ENCODE peak calls at places on chromosomes 3 and 15, in five cellular contexts. W, A, G, Y and M are unnamed samples.

GRCh38 chr3:188954590-188955208 is 217.1 kb upstream of the TPRG1 start:
- DNase-seq in W (peak; percentile 92), A (peak; percentile 89), G (peak; percentile 90), Y (peak; percentile 92), M (peak; percentile 80)

GRCh38 chr3:127573916-127574315 is 16.6 kb downstream of the TPRA1 start:
- DNase-seq in W (no peak), A (no peak), G (no peak), Y (no peak), M (no peak)

GRCh38 chr15:27970661-27971392 is 128.3 kb downstream of the OCA2 start:
- DNase-seq in W (no peak), A (no peak), G (no peak), Y (no peak), M (no peak)

GRCh38 chr3:194326192-194327029 is 24.7 kb downstream of the CPN2 start:
- DNase-seq in W (no peak), A (peak; percentile 48), G (no peak), Y (no peak), M (no peak)

GRCh38 chr15:58258501-58259274 is 120.5 kb downstream of the AQP9 start:
- DNase-seq in W (no peak), A (no peak), G (no peak), Y (no peak), M (no peak)

GRCh38 chr3:178434206-178434805 is 101.9 kb upstream of the KCNMB2 start:
- DNase-seq in W (no peak), A (peak; percentile 19), G (no peak), Y (peak; percentile 30), M (peak; percentile 56)

GRCh38 chr3:30199096-30199734 is 407.2 kb upstream of the TGFBR2 start:
- DNase-seq in W (peak; percentile 86), A (peak; percentile 67), G (peak; percentile 64), Y (peak; percentile 77), M (peak; percentile 56)

GRCh38 chr3:187286467-187287059 is 5.0 kb downstream of the MASP1 start:
- DNase-seq in W (peak; percentile 65), A (peak; percentile 92), G (no peak), Y (peak; percentile 29), M (no peak)

GRCh38 chr3:77718326-77718725 is 678.4 kb downstream of the ROBO2 start:
- DNase-seq in W (no peak), A (no peak), G (no peak), Y (no peak), M (no peak)

GRCh38 chr3:128484404-128485282 is 8.4 kb downstream of the GATA2 start:
- DNase-seq in W (no peak), A (peak; percentile 46), G (no peak), Y (no peak), M (no peak)

DNA sequence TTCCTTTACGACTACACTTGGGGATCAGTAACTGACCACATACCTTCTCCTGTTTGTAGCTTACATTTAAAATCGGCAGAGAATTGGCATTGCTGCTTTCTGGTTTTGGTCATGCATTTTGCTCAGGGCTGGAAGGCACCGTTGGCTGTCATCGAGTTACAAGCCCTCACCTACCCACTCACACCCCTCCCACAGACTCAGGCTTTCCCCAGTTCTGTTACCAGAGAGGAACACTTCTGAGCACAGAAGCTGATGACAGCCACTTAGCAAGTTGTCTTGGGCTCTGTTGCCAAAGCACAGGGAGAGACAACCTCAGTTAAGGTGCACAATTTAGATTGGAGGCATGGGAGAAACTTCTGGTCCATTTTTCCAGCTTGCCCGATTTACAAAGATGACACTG is 204.8 kb upstream of the TOPAZ1 start:
- DNase-seq in W (no peak), A (no peak), G (no peak), Y (no peak), M (no peak)
- H3K4me3 ChIP-seq in W (no peak overlapping the region), A (no peak overlapping the region), G (no peak overlapping the region), Y (no peak overlapping the region), M (no peak overlapping the region)

DNA sequence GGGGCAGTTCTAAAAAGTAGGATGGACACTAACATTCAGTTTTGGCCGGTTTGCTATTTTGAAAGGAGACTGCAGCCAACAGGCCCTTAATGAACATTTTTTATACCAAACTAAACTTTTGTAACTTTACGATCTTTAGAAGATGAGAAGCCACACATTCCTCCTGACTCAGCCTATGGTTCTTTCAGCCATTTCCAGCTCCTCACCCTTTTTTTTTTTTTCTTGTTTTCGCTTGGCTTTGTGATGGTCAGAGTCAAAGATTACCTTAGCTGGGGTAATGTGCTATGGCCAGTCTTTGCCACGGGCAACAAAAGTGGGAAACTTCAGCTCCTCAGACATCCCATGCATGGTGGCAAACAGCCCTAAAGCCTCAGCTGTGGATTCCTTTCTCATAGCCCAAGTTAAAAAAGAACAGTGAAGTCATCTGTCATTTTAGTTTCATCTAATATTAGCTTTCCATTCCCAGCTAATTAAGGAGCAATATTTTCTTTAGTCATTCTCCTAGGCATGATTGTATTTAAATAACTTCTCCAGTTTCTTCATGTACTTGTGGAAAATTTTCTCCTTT is 368.7 kb downstream of the MFSD1 start:
- DNase-seq in W (no peak), A (peak; percentile 78), G (no peak), Y (peak; percentile 59), M (no peak)
- H3K4me1 ChIP-seq in W (no peaks in the 10 kb centered on the region), A (peaks cover 22% of the 10 kb centered on the region), G (no peaks in the 10 kb centered on the region), Y (peaks cover 61% of the 10 kb centered on the region), M (no peaks in the 10 kb centered on the region)

GRCh38 chr3:66812126-66812525 is 186.0 kb upstream of the KBTBD8 start:
- DNase-seq in W (no peak), A (no peak), G (no peak), Y (no peak), M (peak; percentile 46)
- H2AFZ ChIP-seq in W (no peak overlapping the region), A (no peak overlapping the region), G (no peak overlapping the region), Y (no peak overlapping the region), M (no peak overlapping the region)

DNA sequence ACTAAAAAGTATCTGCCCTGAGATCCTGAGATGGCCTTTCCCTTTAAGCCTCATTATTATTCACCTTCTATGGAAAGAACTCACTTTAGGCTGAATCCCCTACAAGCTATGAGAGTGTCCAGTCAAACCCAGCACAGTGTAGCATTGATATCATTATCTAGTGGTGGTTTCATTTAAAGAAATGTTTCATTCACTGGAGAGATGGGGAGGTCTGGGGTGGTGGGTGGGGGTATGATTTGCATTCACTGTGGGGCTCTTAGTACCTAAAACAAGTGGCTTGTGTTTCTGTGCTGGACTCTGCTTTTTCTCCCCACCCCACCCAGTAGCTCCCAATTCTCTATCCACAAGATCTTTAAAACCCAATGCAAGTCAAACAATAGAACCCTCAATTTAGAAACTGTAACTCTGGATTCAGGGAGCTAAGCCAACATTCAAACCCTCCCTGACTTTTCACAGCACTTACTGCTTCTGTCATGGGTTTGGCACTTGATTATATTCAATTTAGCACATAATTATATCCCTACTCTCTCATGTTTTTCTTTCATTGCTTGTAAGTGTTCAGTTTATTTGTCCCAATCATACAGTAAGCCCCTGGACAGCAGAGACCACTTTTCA is 310.6 kb upstream of the THBS1 start:
- DNase-seq in W (no peak), A (peak; percentile 53), G (no peak), Y (no peak), M (no peak)
- H3K4me3 ChIP-seq in W (no peak overlapping the region), A (peak overlapping the region; percentile 32), G (no peak overlapping the region), Y (no peak overlapping the region), M (no peak overlapping the region)

DNA sequence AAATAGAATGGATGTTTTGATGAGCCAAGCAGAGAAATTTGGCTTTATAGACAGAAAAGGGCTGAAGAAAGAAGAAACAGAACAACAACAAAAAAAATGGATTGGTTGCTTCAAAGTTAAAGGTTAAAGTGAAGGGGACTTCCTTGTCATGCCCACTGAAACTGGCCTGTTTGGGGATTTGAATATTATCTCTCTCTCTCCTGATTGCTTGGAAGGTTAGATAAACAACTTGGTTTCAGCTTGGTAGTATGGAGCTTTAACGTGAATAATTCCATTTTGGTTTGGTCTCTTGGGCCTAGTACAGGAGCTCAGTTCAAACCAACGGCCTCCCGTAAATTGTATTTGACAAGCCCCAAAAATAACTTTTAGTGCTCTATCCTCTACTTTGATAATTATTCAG is 70.8 kb upstream of the MBNL1 start:
- DNase-seq in W (no peak), A (no peak), G (no peak), Y (no peak), M (peak; percentile 61)
- H3K4me1 ChIP-seq in W (peaks cover 11% of the 10 kb centered on the region), A (peaks cover 18% of the 10 kb centered on the region), G (no peaks in the 10 kb centered on the region), Y (no peaks in the 10 kb centered on the region), M (peaks cover 19% of the 10 kb centered on the region)

GRCh38 chr3:99940350-99940749 is 122.7 kb downstream of the CMSS1 start:
- DNase-seq in W (no peak), A (no peak), G (no peak), Y (no peak), M (no peak)

GRCh38 chr3:99934984-99935797 is 117.5 kb downstream of the CMSS1 start:
- DNase-seq in W (peak; percentile 47), A (no peak), G (no peak), Y (no peak), M (no peak)

GRCh38 chr3:99941211-99941610 is 123.5 kb downstream of the CMSS1 start:
- DNase-seq in W (no peak), A (no peak), G (no peak), Y (no peak), M (no peak)

GRCh38 chr3:99939834-99940233 is 122.2 kb downstream of the CMSS1 start:
- DNase-seq in W (no peak), A (no peak), G (no peak), Y (no peak), M (no peak)

GRCh38 chr3:99938270-99938955 is 120.8 kb downstream of the CMSS1 start:
- DNase-seq in W (no peak), A (peak; percentile 46), G (no peak), Y (no peak), M (no peak)
- H2AFZ ChIP-seq in W (no peak overlapping the region), A (no peak overlapping the region), G (no peak overlapping the region), Y (no peak overlapping the region), M (no peak overlapping the region)

GRCh38 chr3:74613060-74613459 is 1.4 kb downstream of the CNTN3 start:
- DNase-seq in W (no peak), A (peak; percentile 67), G (no peak), Y (peak; percentile 2), M (no peak)

GRCh38 chr3:74617786-74618185 is 3.3 kb upstream of the CNTN3 start:
- DNase-seq in W (no peak), A (no peak), G (no peak), Y (no peak), M (no peak)

GRCh38 chr3:74613566-74613965 is 893 bp downstream of the CNTN3 start:
- DNase-seq in W (no peak), A (peak; percentile 56), G (no peak), Y (no peak), M (no peak)

DNA sequence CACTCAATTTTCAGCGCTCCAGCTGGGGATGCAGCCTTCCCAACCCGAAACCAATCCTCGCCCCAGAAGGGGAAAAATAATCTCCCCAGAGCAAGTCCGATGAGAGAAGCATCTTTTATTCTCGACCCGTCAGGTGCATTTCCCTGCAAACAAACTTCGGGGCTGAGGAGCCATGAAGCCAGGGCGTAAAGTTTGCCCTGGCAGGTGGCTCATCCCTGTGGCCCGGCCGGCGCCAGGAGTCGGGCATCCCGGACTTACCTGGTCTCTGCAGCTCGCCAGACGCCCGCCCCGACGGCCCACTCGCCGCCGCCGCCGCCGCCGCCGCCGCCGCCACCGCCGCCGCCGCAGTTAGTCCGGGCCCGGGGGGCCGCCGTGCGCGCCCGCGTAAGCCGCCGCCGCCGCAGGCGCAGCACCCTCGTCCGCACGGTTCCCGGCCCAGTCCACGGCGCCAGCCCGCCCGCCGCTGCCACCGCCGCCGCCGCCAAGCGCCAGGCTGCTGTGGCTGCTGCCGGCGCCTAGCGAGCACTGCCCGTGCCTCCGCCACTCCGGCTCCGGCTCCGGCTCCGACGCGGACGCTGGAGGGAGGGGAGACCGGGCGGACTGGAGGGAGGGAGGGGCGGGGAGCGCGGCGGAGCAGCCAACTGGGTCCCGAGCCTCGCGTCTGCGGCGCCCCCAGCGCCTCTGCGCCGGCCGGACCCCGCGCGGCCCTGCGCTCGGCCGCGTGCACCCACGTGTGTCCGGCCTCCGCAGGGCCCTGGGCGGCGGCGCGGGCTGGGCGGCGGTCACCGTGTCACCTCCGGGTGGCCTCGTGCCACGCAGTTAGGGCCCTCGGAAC is at the start of gene CNTN3:
- DNase-seq in W (peak; percentile 74), A (peak; percentile 69), G (peak; percentile 61), Y (no peak), M (no peak)
- H3K4me3 ChIP-seq in W (peak within 1 kb of the TSS; percentile 59), A (peak within 1 kb of the TSS; percentile 88), G (peak within 1 kb of the TSS; percentile 84), Y (no peak within 1 kb of the TSS), M (no peak within 1 kb of the TSS)

GRCh38 chr3:111735271-111735758 is 123.8 kb upstream of the PHLDB2 start:
- DNase-seq in W (peak; percentile 71), A (peak; percentile 79), G (no peak), Y (peak; percentile 98), M (no peak)
- H3K4me1 ChIP-seq in W (peaks cover 35% of the 10 kb centered on the region), A (peaks cover 59% of the 10 kb centered on the region), G (no peaks in the 10 kb centered on the region), Y (peaks cover 66% of the 10 kb centered on the region), M (peaks cover 24% of the 10 kb centered on the region)